ENCODE peak calls at places on chromosomes 11 and 22, in seven cellular contexts. Z is transverse colon, R is gastrocnemius medialis, M is Peyer's patch, N is right lobe of liver, S is IMR-90, A is uterus. B is an unnamed sample. For H3K27me3, the result is how much of the 10 kb centered on the place peaks cover.

GRCh38 chr22:42880815-42881214 is 23.7 kb upstream of the ARFGAP3 start:
- DNase-seq in Z (no peak), R (no peak), M (no peak), N (no peak), S (no peak), A (no peak), B (no peak)

GRCh38 chr22:43482310-43482625 is 70.5 kb downstream of the MPPED1 start:
- DNase-seq in Z (no peak), R (no peak), M (no peak), N (no peak), S (no peak), A (no peak), B (no peak)

GRCh38 chr22:35315855-35316745 is 16.4 kb downstream of the TOM1 start:
- DNase-seq in Z (no peak), R (peak), M (peak), N (peak), S (no peak), A (no peak), B (no peak)

GRCh38 chr11:94672636-94673035 is 95.5 kb upstream of the AMOTL1 start:
- DNase-seq in Z (no peak), R (peak), M (no peak), N (no peak), S (no peak), A (no peak), B (no peak)

GRCh38 chr11:72306186-72306585 is 62.2 kb upstream of the PHOX2A start:
- DNase-seq in Z (no peak), R (no peak), M (no peak), N (no peak), S (peak), A (no peak), B (no peak)

GRCh38 chr22:30441088-30441487 is 15.5 kb downstream of the MTFP1 start:
- DNase-seq in Z (no peak), R (no peak), M (peak), N (no peak), S (no peak), A (no peak), B (no peak)

GRCh38 chr22:30235687-30236170 is 10.8 kb downstream of the LIF start:
- DNase-seq in Z (no peak), R (no peak), M (no peak), N (no peak), S (peak), A (no peak), B (no peak)

GRCh38 chr11:76376746-76377558 is 4.0 kb downstream of the THAP12 start:
- DNase-seq in Z (no peak), R (no peak), M (no peak), N (no peak), S (no peak), A (no peak), B (no peak)

GRCh38 chr22:22816171-22816514 is 71.5 kb upstream of the IGLL5 start:
- DNase-seq in Z (no peak), R (no peak), M (no peak), N (no peak), S (no peak), A (no peak), B (no peak)

GRCh38 chr11:45895553-45896259 is 10.3 kb downstream of the MAPK8IP1 start:
- DNase-seq in Z (no peak), R (no peak), M (no peak), N (no peak), S (no peak), A (no peak), B (no peak)

GRCh38 chr11:121452609-121453150 is at the start of gene SORL1-AS1:
- DNase-seq in Z (peak), R (no peak), M (no peak), N (peak), S (peak), A (no peak), B (no peak)

GRCh38 chr22:36277482-36278291 is 24.8 kb downstream of the APOL1 start:
- DNase-seq in Z (peak), R (no peak), M (peak), N (no peak), S (peak), A (peak), B (peak)

GRCh38 chr11:63682045-63682915 is 980 bp downstream of the RTN3 start:
- DNase-seq in Z (peak), R (no peak), M (no peak), N (peak), S (no peak), A (peak), B (peak)

GRCh38 chr11:29447821-29448220 is 569.0 kb downstream of the KCNA4 start:
- DNase-seq in Z (no peak), R (no peak), M (no peak), N (no peak), S (no peak), A (no peak), B (no peak)

GRCh38 chr22:43136255-43136654 is 6.9 kb downstream of the MCAT start:
- DNase-seq in Z (peak), R (no peak), M (peak), N (no peak), S (peak), A (no peak), B (peak)

GRCh38 chr11:134036484-134037092 is 32.3 kb upstream of the JAM3 start:
- DNase-seq in Z (no peak), R (no peak), M (no peak), N (no peak), S (no peak), A (no peak), B (no peak)

GRCh38 chr11:61869636-61870428 is 21.5 kb downstream of the FADS3 start:
- DNase-seq in Z (no peak), R (no peak), M (no peak), N (no peak), S (no peak), A (no peak), B (no peak)

GRCh38 chr11:48081151-48082010 is 101.0 kb downstream of the PTPRJ start:
- DNase-seq in Z (no peak), R (peak), M (no peak), N (peak), S (peak), A (peak), B (peak)

GRCh38 chr11:11265320-11265719 is 87.7 kb downstream of the CSNK2A3 start:
- DNase-seq in Z (no peak), R (no peak), M (no peak), N (no peak), S (no peak), A (no peak), B (no peak)

GRCh38 chr11:47908198-47908597 is 60.0 kb upstream of the NUP160 start:
- DNase-seq in Z (no peak), R (no peak), M (no peak), N (no peak), S (no peak), A (no peak), B (no peak)

GRCh38 chr11:79594839-79595238 is 154.0 kb upstream of the TENM4 start:
- DNase-seq in Z (no peak), R (no peak), M (no peak), N (no peak), S (no peak), A (no peak), B (no peak)

GRCh38 chr22:42720263-42721044 is at the start of gene A4GALT:
- DNase-seq in Z (no peak), R (no peak), M (no peak), N (no peak), S (no peak), A (no peak), B (no peak)

GRCh38 chr11:17721242-17721999 is 2.0 kb downstream of the MYOD1 start:
- DNase-seq in Z (no peak), R (no peak), M (no peak), N (no peak), S (no peak), A (no peak), B (no peak)

GRCh38 chr22:39080993-39081513 is 4.0 kb downstream of the APOBEC3G start:
- DNase-seq in Z (no peak), R (no peak), M (peak), N (no peak), S (no peak), A (no peak), B (no peak)

GRCh38 chr22:41830174-41830573 is 2.7 kb upstream of the SREBF2 start:
- DNase-seq in Z (no peak), R (no peak), M (no peak), N (no peak), S (no peak), A (no peak), B (no peak)

GRCh38 chr11:79076526-79077115 is 364.2 kb downstream of the TENM4 start:
- DNase-seq in Z (peak), R (no peak), M (no peak), N (peak), S (no peak), A (peak), B (peak)

GRCh38 chr11:73415854-73416615 is 39.8 kb downstream of the RELT start:
- DNase-seq in Z (no peak), R (no peak), M (no peak), N (no peak), S (peak), A (no peak), B (no peak)

GRCh38 chr11:130008326-130008725 is 5.7 kb upstream of the PRDM10 start:
- DNase-seq in Z (no peak), R (no peak), M (no peak), N (no peak), S (no peak), A (no peak), B (no peak)

GRCh38 chr11:64644348-64645242 is 53.6 kb downstream of the SLC22A12 start:
- DNase-seq in Z (no peak), R (no peak), M (no peak), N (no peak), S (no peak), A (no peak), B (no peak)

GRCh38 chr22:46482311-46482710 is 55.1 kb downstream of the CELSR1 start:
- DNase-seq in Z (no peak), R (no peak), M (no peak), N (no peak), S (no peak), A (no peak), B (no peak)
- H3K27me3 ChIP-seq in Z (under half), R (under half), M (under half), N (under half), S (under half), A (under half), B (under half)

DNA sequence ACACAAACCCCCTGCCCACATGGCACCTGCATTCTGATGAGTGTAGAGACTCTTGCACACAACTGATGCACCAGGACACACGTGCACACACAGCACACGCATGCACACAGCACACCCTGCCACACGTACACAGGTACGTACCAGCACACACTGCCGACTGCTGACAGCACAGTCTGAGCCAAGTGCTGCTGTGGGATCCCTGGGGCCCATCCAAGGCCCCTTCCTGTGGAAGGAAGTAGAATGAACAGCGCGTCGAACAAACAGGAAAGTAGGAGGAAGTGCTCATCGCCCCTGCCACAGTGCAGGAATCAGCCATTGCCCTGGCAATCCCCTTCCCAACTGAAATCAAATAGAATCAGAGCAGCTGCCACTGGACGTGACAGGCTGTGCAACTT is 57.9 kb downstream of the CD82 start:
- DNase-seq in Z (peak), R (no peak), M (peak), N (no peak), S (no peak), A (peak), B (peak)
- TF ChIP-seq POLR2A in Z (no peak), R (no peak), M (no peak), N (no peak), S (no peak), A (no peak), B (no peak)

DNA sequence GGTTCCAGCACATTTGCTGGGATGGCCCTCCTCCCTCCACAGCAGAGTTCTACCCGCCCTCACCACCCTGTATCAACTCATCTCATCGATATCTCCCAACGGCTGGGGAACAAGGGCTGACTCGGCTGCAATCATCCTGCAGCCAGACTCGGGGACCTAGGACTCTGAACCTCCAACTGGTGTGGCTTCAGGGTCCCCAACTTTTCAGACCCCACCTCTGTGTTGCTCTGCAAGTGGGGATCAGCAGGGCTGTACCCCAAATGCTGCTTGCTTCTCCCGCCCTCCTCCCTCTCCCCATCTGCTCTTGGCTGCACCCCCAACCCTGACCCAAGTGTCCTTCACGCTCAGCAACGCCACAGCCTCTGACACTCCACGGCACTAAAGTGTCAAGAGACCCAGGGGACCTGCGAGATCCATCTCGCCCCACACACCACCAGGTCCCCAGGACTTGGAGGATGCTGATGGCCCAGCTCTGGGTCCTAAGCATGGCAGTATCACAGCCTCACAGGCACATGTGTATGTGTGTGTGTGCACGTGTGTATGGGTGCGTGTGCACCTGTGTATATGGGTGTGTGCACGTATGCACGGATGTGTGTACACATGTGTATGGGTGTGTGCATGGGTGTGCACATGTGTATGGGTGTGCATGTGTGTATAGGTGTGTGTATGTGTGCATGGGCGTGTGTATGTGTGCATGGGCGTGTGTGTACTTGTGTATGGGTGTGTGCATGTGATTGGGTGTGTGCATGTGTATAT is 26.4 kb downstream of the KCNQ1 start:
- DNase-seq in Z (no peak), R (no peak), M (no peak), N (no peak), S (no peak), A (no peak), B (no peak)
- H3K27me3 ChIP-seq in Z (under half), R (under half), M (under half), N (under half), S (under half), A (under half), B (under half)

GRCh38 chr22:19933328-19934241 is 8.0 kb upstream of the COMT start:
- DNase-seq in Z (no peak), R (no peak), M (no peak), N (no peak), S (no peak), A (no peak), B (no peak)
- TF ChIP-seq POLR2A in Z (no peak), R (no peak), M (no peak), N (no peak), S (no peak), A (no peak), B (no peak)

GRCh38 chr22:20977019-20977418 is 5.1 kb upstream of the LZTR1 start:
- DNase-seq in Z (no peak), R (no peak), M (no peak), N (no peak), S (no peak), A (no peak), B (no peak)
- H3K27me3 ChIP-seq in Z (under half), R (under half), M (under half), N (under half), S (under half), A (under half), B (under half)

GRCh38 chr11:110092577-110093406 is at the start of gene ZC3H12C:
- DNase-seq in Z (peak), R (peak), M (peak), N (peak), S (peak), A (peak), B (peak)

GRCh38 chr11:110095554-110095953 is 2.4 kb downstream of the ZC3H12C start:
- DNase-seq in Z (no peak), R (no peak), M (no peak), N (no peak), S (no peak), A (no peak), B (no peak)

GRCh38 chr11:110094298-110095073 is 1.3 kb downstream of the ZC3H12C start:
- DNase-seq in Z (no peak), R (no peak), M (no peak), N (no peak), S (no peak), A (no peak), B (peak)

GRCh38 chr11:110091995-110092576 is 1.1 kb upstream of the ZC3H12C start:
- DNase-seq in Z (no peak), R (no peak), M (no peak), N (no peak), S (no peak), A (peak), B (no peak)

GRCh38 chr11:110093407-110094297 is 460 bp downstream of the ZC3H12C start:
- DNase-seq in Z (peak), R (peak), M (peak), N (peak), S (peak), A (peak), B (peak)
- TF ChIP-seq POLR2A in Z (no peak), R (no peak), M (peak), N (no peak), S (peak), A (no peak), B (peak)

DNA sequence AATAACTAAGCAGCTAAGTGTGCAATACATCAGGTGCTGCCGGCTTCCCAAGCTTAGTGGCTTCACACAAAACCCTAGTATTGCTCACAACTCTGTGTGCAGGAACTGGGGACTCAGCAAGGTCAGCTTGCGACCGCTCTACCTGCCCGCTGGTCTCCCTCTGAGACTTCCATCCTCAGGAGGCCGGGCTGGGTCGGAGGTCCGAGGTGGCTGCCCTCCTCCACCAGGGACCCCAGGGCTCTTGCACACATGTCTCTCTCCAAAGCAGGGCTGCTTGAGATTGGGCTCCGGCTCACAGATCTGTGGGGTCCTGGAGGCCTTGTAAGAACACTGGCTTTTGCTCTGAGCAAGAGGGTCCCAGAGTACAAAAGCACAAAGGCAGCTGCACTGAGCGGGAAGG is 25.4 kb upstream of the FGF19 start:
- DNase-seq in Z (no peak), R (no peak), M (no peak), N (no peak), S (no peak), A (no peak), B (no peak)
- H3K27me3 ChIP-seq in Z (under half), R (under half), M (under half), N (under half), S (half or more), A (under half), B (under half)